ENCODE peak calls at places on chromosomes 7 and 10, in five cellular contexts. N is K562, F is H1, A is HepG2, H is GM12878. D is an unnamed sample. For H3K79me2, the result is how much of the 10 kb centered on the place peaks cover.

GRCh38 chr7:2222516-2222915 is 10.2 kb downstream of the MAD1L1 start:
- DNase-seq in F (no peak), N (no peak), A (no peak), H (no peak), D (no peak)

GRCh38 chr10:46284286-46285229 is 2.2 kb upstream of the ANTXRL start:
- DNase-seq in F (peak), A (peak), N (peak), H (no peak), D (peak)

GRCh38 chr7:129825005-129825553 is 127.7 kb downstream of the UBE2H start:
- DNase-seq in A (peak), N (peak), H (no peak), F (peak), D (peak)

GRCh38 chr10:131556061-131556896 is 244.8 kb upstream of the TCERG1L start:
- DNase-seq in A (no peak), F (no peak), H (no peak), N (no peak), D (no peak)

GRCh38 chr10:32957341-32958084 is 517 bp downstream of the ITGB1 start:
- DNase-seq in A (no peak), H (no peak), F (no peak), N (peak), D (no peak)

GRCh38 chr10:23556727-23557440 is 118.0 kb downstream of the OTUD1 start:
- DNase-seq in N (no peak), F (no peak), A (no peak), H (no peak), D (no peak)

GRCh38 chr7:979886-980571 is 3.0 kb upstream of the CYP2W1 start:
- DNase-seq in A (no peak), F (no peak), H (no peak), N (no peak), D (no peak)

GRCh38 chr7:21731977-21732376 is 189.1 kb downstream of the DNAH11 start:
- DNase-seq in F (no peak), N (no peak), H (no peak), A (no peak), D (no peak)

GRCh38 chr7:33591481-33591880 is 313.9 kb upstream of the BMPER start:
- DNase-seq in A (no peak), F (no peak), H (no peak), N (no peak), D (no peak)

GRCh38 chr7:155280446-155281410 is 16.9 kb upstream of the INSIG1 start:
- DNase-seq in F (no peak), N (peak), A (no peak), H (no peak), D (no peak)

GRCh38 chr10:112467541-112468075 is 20.6 kb downstream of the VTI1A start:
- DNase-seq in F (no peak), A (no peak), H (no peak), N (no peak), D (no peak)

GRCh38 chr7:42593860-42594259 is 318.0 kb downstream of the C7orf25 start:
- DNase-seq in F (no peak), A (no peak), H (no peak), N (no peak), D (no peak)

GRCh38 chr7:97847791-97848190 is 24.4 kb downstream of the ASNS start:
- DNase-seq in A (no peak), F (no peak), N (no peak), H (no peak), D (no peak)

GRCh38 chr10:123380491-123381085 is 226.4 kb downstream of the BUB3 start:
- DNase-seq in A (peak), N (no peak), H (no peak), F (no peak), D (no peak)

GRCh38 chr10:99358101-99358500 is 28.9 kb downstream of the CNNM1 start:
- DNase-seq in N (no peak), A (peak), F (peak), H (no peak), D (no peak)

GRCh38 chr10:58718596-58718995 is 205.9 kb downstream of the BICC1 start:
- DNase-seq in H (no peak), N (no peak), F (no peak), A (no peak), D (no peak)

GRCh38 chr10:132921818-132922807 is 20.3 kb downstream of the CFAP46 start:
- DNase-seq in N (no peak), F (no peak), H (no peak), A (no peak), D (no peak)

GRCh38 chr7:52271663-52272062 is 763.8 kb upstream of the POM121L12 start:
- DNase-seq in A (no peak), F (no peak), H (no peak), N (no peak), D (no peak)

GRCh38 chr7:5248201-5248885 is 34.4 kb upstream of the SLC29A4 start:
- DNase-seq in H (no peak), N (peak), F (no peak), A (no peak), D (no peak)

GRCh38 chr10:35633006-35633980 is 8.8 kb downstream of the FZD8 start:
- DNase-seq in A (no peak), N (no peak), F (no peak), H (no peak), D (no peak)

GRCh38 chr7:112056409-112056808 is 149.8 kb downstream of the DOCK4 start:
- DNase-seq in F (no peak), A (no peak), H (peak), N (no peak), D (no peak)

GRCh38 chr7:55251313-55251712 is 113.8 kb upstream of the LANCL2 start:
- DNase-seq in F (no peak), A (no peak), N (no peak), H (no peak), D (no peak)

GRCh38 chr7:127347567-127348246 is 44.8 kb downstream of the ZNF800 start:
- DNase-seq in N (peak), H (no peak), A (peak), F (peak), D (no peak)

GRCh38 chr10:110056822-110057221 is 49.0 kb downstream of the ADD3 start:
- DNase-seq in N (no peak), A (no peak), H (no peak), F (no peak), D (no peak)

GRCh38 chr7:7696458-7697119 is 21.8 kb downstream of the RPA3 start:
- DNase-seq in F (no peak), H (no peak), N (no peak), A (peak), D (peak)

GRCh38 chr7:40300146-40300655 is 165.4 kb downstream of the SUGCT start:
- DNase-seq in A (no peak), N (no peak), F (no peak), H (no peak), D (no peak)

GRCh38 chr7:130998993-130999602 is 265.1 kb upstream of the KLF14 start:
- DNase-seq in A (peak), N (no peak), F (no peak), H (no peak), D (peak)

GRCh38 chr7:14398531-14398930 is 409.1 kb upstream of the ETV1 start:
- DNase-seq in H (no peak), N (no peak), F (no peak), A (no peak), D (no peak)

GRCh38 chr7:5421626-5422323 is 1.9 kb downstream of the TNRC18 start:
- DNase-seq in H (no peak), A (peak), N (no peak), F (no peak), D (no peak)

GRCh38 chr10:43212043-43212721 is 54.7 kb downstream of the RASGEF1A start:
- DNase-seq in F (no peak), H (no peak), A (no peak), N (no peak), D (no peak)

GRCh38 chr10:32367793-32368453 is 21.0 kb upstream of the EPC1 start:
- DNase-seq in H (no peak), N (peak), A (peak), F (no peak), D (peak)

GRCh38 chr7:474605-475424 is 44.8 kb downstream of the PDGFA start:
- DNase-seq in F (no peak), A (no peak), N (no peak), H (no peak), D (no peak)

DNA sequence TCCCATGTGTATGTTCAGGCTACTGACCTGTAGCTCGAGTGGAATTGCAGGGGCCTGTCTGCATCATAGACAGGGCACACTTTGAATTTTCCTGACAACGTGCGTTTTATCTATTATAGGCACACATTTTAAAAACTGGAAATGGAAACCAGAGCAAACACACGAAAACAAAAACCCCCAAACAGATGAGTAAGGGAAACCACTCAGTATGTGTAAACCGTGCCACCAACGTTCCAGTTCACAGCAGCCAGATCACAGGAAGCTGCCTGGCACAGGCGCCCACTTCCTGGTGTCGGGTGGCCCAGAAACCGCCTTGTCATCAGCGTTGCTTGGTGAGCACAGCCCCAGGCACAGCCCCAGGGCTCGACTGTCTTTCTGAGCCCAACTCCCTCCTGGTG is 34.5 kb upstream of the DNAJB6 start:
- DNase-seq in H (peak), N (no peak), F (no peak), A (no peak), D (no peak)
- TF ChIP-seq CEBPB in H (no peak), N (no peak), F (no peak), A (no peak), D (no peak)

DNA sequence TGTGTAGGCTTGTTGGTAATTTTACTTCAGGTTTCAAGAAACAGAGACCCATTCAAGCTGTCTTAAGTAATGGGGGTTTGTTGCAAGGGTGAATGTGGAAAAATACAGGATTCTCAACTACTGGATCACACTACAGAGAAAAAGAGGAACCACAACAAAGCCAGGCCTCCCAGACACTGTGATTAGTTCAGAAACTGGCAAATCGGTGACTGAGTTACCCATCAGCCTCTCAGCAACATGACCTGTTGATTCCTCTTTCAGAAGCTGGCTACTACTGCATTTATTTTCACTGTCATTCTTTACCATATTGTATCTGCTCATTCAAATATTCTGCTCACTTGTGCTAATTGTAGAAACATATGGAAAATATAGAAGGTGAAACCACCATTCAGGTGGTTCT is 16.0 kb downstream of the CCDC71L start:
- DNase-seq in H (no peak), F (no peak), A (no peak), N (no peak), D (no peak)
- H2AFZ ChIP-seq in H (no peak), F (no peak), A (no peak), N (peak), D (no peak)

DNA sequence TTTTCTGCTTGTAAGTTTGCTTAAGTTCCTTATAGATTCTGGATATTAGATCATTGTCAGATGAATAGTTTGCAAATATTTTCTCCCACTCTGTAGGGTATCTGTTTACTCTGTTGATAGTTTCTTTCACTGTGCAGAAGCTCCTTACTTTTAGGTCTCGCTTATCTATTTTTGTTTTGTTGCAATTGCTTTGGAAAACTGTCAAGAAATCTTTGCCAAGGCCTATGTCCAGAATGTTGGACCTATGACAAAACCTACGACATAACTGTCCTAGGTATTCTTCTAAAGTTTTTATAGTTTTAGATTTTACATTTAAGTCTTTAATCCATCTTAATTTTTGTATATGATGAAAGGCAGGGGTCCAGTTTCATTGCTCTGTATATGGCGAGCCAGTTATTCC is 27.4 kb downstream of the COA1 start:
- DNase-seq in F (no peak), N (no peak), H (no peak), A (no peak), D (no peak)
- H3K79me2 ChIP-seq in F (half or more), N (half or more), H (half or more), A (half or more), D (half or more)

DNA sequence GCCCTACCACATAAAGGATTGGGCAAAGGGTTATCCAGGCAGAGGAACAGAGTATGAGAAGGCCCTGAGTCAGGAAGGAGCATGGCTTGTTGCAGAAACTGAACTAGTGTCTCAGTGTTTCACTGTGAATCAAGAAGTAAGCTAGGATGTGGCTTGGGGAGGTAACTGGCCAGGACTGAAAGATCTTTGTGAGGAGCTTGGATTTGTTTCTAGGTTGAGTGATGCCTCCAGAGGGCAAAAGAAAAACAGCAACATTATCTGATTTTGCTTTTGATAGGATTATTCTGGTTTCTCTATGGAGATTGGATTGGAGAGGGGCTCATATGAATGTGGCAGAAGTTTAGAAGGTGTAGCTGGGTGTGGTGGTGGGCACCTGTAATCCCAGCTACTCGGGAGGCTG is 137.9 kb upstream of the HDAC9 start:
- DNase-seq in H (no peak), A (no peak), F (no peak), N (no peak), D (no peak)
- TF ChIP-seq CEBPB in H (no peak), A (no peak), F (no peak), N (no peak), D (no peak)

GRCh38 chr7:90212149-90212495 is 582 bp downstream of the STEAP2 start:
- DNase-seq in H (no peak), A (no peak), F (no peak), N (no peak), D (no peak)
- H2AFZ ChIP-seq in H (no peak), A (peak), F (peak), N (peak), D (peak)

GRCh38 chr10:88927291-88927690 is 25.3 kb downstream of the ACTA2 start:
- DNase-seq in F (no peak), A (no peak), H (no peak), N (no peak), D (no peak)
- H3K79me2 ChIP-seq in F (under half), A (under half), H (under half), N (under half), D (under half)

GRCh38 chr7:29146082-29146706 is at the start of gene CPVL:
- DNase-seq in F (peak), H (no peak), N (no peak), A (peak), D (peak)
- TF ChIP-seq CEBPB in F (no peak), H (no peak), N (no peak), A (no peak), D (no peak)

GRCh38 chr10:91613411-91614253 is 19.2 kb downstream of the PPP1R3C start:
- DNase-seq in A (no peak), F (no peak), N (peak), H (no peak), D (peak)
- H2AFZ ChIP-seq in A (no peak), F (no peak), N (peak), H (no peak), D (peak)

GRCh38 chr7:17342726-17343125 is 44.3 kb downstream of the AHR start:
- DNase-seq in H (no peak), F (no peak), N (no peak), A (no peak), D (no peak)

GRCh38 chr7:17336168-17336567 is 37.7 kb downstream of the AHR start:
- DNase-seq in N (no peak), F (no peak), H (no peak), A (no peak), D (no peak)

GRCh38 chr7:17340655-17341054 is 42.2 kb downstream of the AHR start:
- DNase-seq in N (no peak), F (no peak), H (no peak), A (no peak), D (no peak)

GRCh38 chr7:17339952-17340351 is 41.5 kb downstream of the AHR start:
- DNase-seq in A (no peak), H (no peak), F (no peak), N (no peak), D (no peak)

GRCh38 chr7:17339139-17339538 is 40.7 kb downstream of the AHR start:
- DNase-seq in H (no peak), A (no peak), F (no peak), N (no peak), D (no peak)
- H3K79me2 ChIP-seq in H (under half), A (under half), F (under half), N (under half), D (under half)

D was measured in HCT116.